ENCODE peak calls at places on chromosomes 1 and 21, in eight cellular contexts. N is H1, H is tibial nerve, V is trophoblast cell, R is Peyer's patch, G is endodermal cell, K is psoas muscle, U is AG04450. L is an unnamed sample.

GRCh38 chr1:4935807-4936206 is 281.4 kb downstream of the AJAP1 start:
- DNase-seq in N (no peak), H (no peak), V (no peak), R (no peak), G (no peak), K (no peak), U (no peak), L (no peak)

GRCh38 chr21:44932366-44933181 is 7.3 kb upstream of the SLX9 start:
- DNase-seq in N (no peak), H (no peak), V (no peak), R (no peak), G (peak), K (peak), U (no peak), L (no peak)

GRCh38 chr1:7491089-7491817 is 279.8 kb upstream of the VAMP3 start:
- DNase-seq in N (no peak), H (no peak), V (peak), R (no peak), G (no peak), K (no peak), U (no peak), L (no peak)

GRCh38 chr1:170967042-170967910 is 31.9 kb downstream of the MROH9 start:
- DNase-seq in N (no peak), H (no peak), V (peak), R (no peak), G (no peak), K (no peak), U (peak), L (peak)

GRCh38 chr1:156845055-156845952 is 13.6 kb downstream of the INSRR start:
- DNase-seq in N (no peak), H (no peak), V (no peak), R (no peak), G (peak), K (no peak), U (no peak), L (no peak)

GRCh38 chr1:61334718-61335589 is 252.6 kb downstream of the NFIA start:
- DNase-seq in N (no peak), H (no peak), V (no peak), R (no peak), G (no peak), K (peak), U (no peak), L (no peak)

GRCh38 chr1:220325306-220325995 is 53.2 kb upstream of the RAB3GAP2 start:
- DNase-seq in N (no peak), H (no peak), V (peak), R (no peak), G (no peak), K (no peak), U (no peak), L (no peak)

GRCh38 chr1:86419277-86419903 is 4.6 kb upstream of the CLCA2 start:
- DNase-seq in N (no peak), H (no peak), V (no peak), R (no peak), G (peak), K (no peak), U (no peak), L (peak)

GRCh38 chr21:44982558-44983244 is 42.9 kb downstream of the SLX9 start:
- DNase-seq in N (no peak), H (no peak), V (peak), R (no peak), G (no peak), K (peak), U (no peak), L (peak)

GRCh38 chr1:98017184-98017583 is 96.3 kb upstream of the DPYD start:
- DNase-seq in N (no peak), H (no peak), V (no peak), R (no peak), G (no peak), K (no peak), U (no peak), L (no peak)

GRCh38 chr1:67367370-67368345 is 60.0 kb downstream of the IL12RB2 start:
- DNase-seq in N (no peak), H (no peak), V (no peak), R (no peak), G (no peak), K (peak), U (no peak), L (no peak)

GRCh38 chr1:212915245-212916091 is 34.9 kb upstream of the VASH2 start:
- DNase-seq in N (no peak), H (no peak), V (peak), R (no peak), G (peak), K (peak), U (peak), L (no peak)

GRCh38 chr1:2415801-2416208 is 3.4 kb upstream of the PEX10 start:
- DNase-seq in N (no peak), H (no peak), V (no peak), R (peak), G (no peak), K (no peak), U (no peak), L (no peak)

GRCh38 chr1:54574158-54574778 is 26.2 kb downstream of the ACOT11 start:
- DNase-seq in N (no peak), H (no peak), V (no peak), R (no peak), G (no peak), K (no peak), U (no peak), L (no peak)

GRCh38 chr1:227603327-227603726 is 40.0 kb downstream of the ZNF678 start:
- DNase-seq in N (no peak), H (no peak), V (no peak), R (no peak), G (no peak), K (peak), U (no peak), L (no peak)

GRCh38 chr1:44347280-44347679 is 7.8 kb downstream of the ERI3 start:
- DNase-seq in N (no peak), H (no peak), V (no peak), R (no peak), G (no peak), K (no peak), U (no peak), L (no peak)

GRCh38 chr1:42743302-42744029 is 3.4 kb upstream of the CLDN19 start:
- DNase-seq in N (no peak), H (no peak), V (peak), R (no peak), G (no peak), K (no peak), U (no peak), L (peak)

GRCh38 chr1:94974224-94974623 is 47.3 kb upstream of the CNN3 start:
- DNase-seq in N (no peak), H (no peak), V (no peak), R (no peak), G (no peak), K (no peak), U (no peak), L (no peak)

GRCh38 chr1:14784790-14785773 is 186.6 kb downstream of the KAZN start:
- DNase-seq in N (no peak), H (no peak), V (no peak), R (no peak), G (no peak), K (no peak), U (no peak), L (no peak)

GRCh38 chr1:155126494-155127104 is 1.1 kb upstream of the EFNA1 start:
- DNase-seq in N (no peak), H (no peak), V (peak), R (peak), G (peak), K (no peak), U (no peak), L (no peak)
- H3K27ac ChIP-seq in N (no peak), H (peak), V (peak), R (peak), G (no peak), K (peak), U (no peak), L (peak)

GRCh38 chr1:157920748-157921147 is 72.7 kb upstream of the KIRREL1 start:
- DNase-seq in N (no peak), H (no peak), V (no peak), R (no peak), G (no peak), K (no peak), U (no peak), L (no peak)

GRCh38 chr1:157916895-157917294 is 75.3 kb upstream of the CD5L start:
- DNase-seq in N (no peak), H (no peak), V (no peak), R (no peak), G (no peak), K (no peak), U (no peak), L (no peak)

GRCh38 chr1:157910270-157910669 is 68.7 kb upstream of the CD5L start:
- DNase-seq in N (no peak), H (no peak), V (no peak), R (no peak), G (no peak), K (no peak), U (no peak), L (no peak)

DNA sequence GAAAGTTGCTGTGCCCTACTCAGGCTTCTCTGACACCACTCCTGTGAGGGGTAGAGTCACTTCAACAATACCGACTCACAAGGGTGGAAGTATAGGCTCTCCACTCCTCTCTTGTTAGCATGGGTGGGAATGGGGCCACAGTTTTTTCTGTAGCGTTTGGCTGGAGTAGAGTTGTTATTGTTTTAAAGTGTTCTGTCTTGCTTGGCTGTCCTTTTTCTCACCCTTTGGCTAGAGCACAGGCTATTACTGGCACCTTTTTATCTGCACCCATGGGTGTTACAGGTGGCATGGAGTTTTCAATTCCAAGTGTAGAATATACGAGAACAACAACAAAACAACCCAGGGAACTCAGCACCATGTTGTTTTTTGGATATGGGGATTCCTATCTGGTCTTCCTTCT is 74.3 kb upstream of the CD5L start:
- DNase-seq in N (no peak), H (no peak), V (no peak), R (no peak), G (no peak), K (no peak), U (no peak), L (no peak)
- H3K27ac ChIP-seq in N (no peak), H (no peak), V (no peak), R (no peak), G (no peak), K (no peak), U (no peak), L (no peak)

GRCh38 chr1:70286453-70286852 is 65.3 kb downstream of the SRSF11 start:
- DNase-seq in N (no peak), H (no peak), V (no peak), R (no peak), G (no peak), K (no peak), U (no peak), L (no peak)

GRCh38 chr1:70288171-70288570 is 66.4 kb downstream of the ANKRD13C start:
- DNase-seq in N (no peak), H (no peak), V (no peak), R (no peak), G (no peak), K (no peak), U (no peak), L (no peak)

GRCh38 chr1:70278710-70279109 is 57.5 kb downstream of the SRSF11 start:
- DNase-seq in N (no peak), H (no peak), V (no peak), R (no peak), G (no peak), K (no peak), U (no peak), L (no peak)

GRCh38 chr1:70290248-70290647 is 64.3 kb downstream of the ANKRD13C start:
- DNase-seq in N (no peak), H (no peak), V (no peak), R (no peak), G (no peak), K (no peak), U (peak), L (no peak)

GRCh38 chr1:70284366-70284765 is 63.2 kb downstream of the SRSF11 start:
- DNase-seq in N (no peak), H (no peak), V (no peak), R (no peak), G (no peak), K (no peak), U (no peak), L (peak)
- H3K27ac ChIP-seq in N (no peak), H (no peak), V (no peak), R (no peak), G (no peak), K (no peak), U (no peak), L (no peak)

DNA sequence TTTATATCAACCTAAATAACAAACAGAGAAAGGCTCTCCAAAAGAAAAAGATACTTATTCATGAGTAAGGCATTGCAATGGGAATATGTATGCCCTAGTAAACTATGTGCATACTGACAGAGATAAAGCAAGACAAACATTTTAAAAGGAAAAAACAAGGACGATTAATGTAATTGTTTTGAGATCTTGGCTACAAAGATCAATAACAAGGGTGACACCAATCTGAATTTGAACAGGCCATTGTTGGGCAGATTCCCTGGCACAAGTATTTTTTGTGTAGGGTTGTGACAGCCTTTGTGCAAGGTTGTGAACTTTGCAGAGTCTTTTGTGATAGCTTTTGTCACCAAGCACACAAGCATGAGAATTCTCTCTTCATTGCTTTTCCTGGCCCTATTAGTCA is 85.3 kb downstream of the EDEM3 start:
- DNase-seq in N (no peak), H (no peak), V (no peak), R (no peak), G (no peak), K (no peak), U (no peak), L (no peak)
- H3K27ac ChIP-seq in N (no peak), H (no peak), V (no peak), R (no peak), G (no peak), K (no peak), U (no peak), L (no peak)

DNA sequence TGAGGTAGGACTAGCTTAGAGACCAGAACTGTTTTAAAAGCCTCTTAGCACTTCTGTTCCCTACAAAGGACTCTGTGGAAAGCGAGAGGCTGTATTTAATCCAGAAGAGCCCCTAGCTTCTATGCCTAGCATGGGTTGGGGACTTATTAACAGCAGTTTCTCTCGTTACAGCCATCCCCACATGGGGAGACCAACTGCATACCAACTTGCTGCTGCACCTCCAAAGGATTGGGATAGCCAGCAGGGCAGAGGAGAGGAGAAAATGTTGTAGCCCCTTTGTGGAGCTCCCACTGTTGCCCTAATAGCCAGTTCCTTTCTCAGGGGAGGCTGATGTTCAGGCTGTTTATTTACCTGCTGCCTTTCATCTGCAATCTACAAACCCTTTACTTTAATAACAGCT is 11.0 kb upstream of the CELSR2 start:
- DNase-seq in N (no peak), H (no peak), V (no peak), R (no peak), G (no peak), K (no peak), U (no peak), L (no peak)
- H3K27ac ChIP-seq in N (no peak), H (no peak), V (no peak), R (no peak), G (no peak), K (no peak), U (no peak), L (peak)

GRCh38 chr21:46116846-46117585 is 19.1 kb downstream of the COL6A2 start:
- DNase-seq in N (no peak), H (peak), V (no peak), R (peak), G (peak), K (no peak), U (no peak), L (peak)
- H3K27ac ChIP-seq in N (no peak), H (no peak), V (no peak), R (no peak), G (no peak), K (no peak), U (peak), L (peak)

DNA sequence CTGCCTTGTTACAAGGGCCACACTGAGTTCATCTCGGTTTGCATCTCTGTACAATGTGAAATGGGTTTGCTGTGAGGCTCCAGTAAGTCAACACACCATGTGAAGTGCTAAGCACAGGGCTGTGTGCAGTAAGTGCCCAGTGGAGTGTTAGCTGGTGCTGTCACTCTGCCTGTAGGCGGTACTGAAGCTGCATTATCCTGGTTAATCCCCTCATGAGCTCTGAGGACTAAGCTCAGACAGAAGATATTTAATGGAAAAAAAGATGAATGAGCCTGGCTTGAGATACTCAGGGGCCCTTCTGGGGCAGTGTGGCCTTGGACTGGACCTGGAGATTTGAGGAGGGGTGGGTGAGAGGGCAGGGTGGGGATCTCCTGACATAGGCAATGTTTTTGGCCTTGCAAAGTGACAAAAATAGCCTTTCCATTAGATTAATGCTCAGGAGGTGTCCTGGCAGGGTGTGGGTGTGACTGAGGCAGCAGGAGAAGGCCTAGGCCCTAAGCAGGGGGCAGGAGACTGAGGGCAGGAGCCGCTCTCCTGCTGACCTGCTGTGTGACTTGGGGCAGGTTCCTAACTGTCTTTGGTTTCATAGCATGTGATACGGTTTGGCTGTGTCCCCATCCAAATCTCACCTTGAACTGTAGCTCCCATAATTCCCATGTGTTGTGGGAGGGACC is 570.5 kb downstream of the PTPRU start:
- DNase-seq in N (no peak), H (no peak), V (no peak), R (no peak), G (peak), K (no peak), U (no peak), L (no peak)
- H3K27ac ChIP-seq in N (no peak), H (no peak), V (no peak), R (no peak), G (no peak), K (no peak), U (no peak), L (no peak)